ENCODE peak calls at places on chromosomes 2 and 18, in four cellular contexts. J is SIG-M5, V is AG04450, T is HEK293T. F is an unnamed sample.

GRCh38 chr2:96251721-96252292 is 14.0 kb downstream of the TMEM127 start:
- DNase-seq in V (peak; percentile 85), J (no peak), T (no peak), F (peak; percentile 28)

GRCh38 chr2:227805578-227805977 is 8.1 kb upstream of the CCL20 start:
- DNase-seq in V (no peak), T (no peak), J (peak; percentile 27), F (no peak)

GRCh38 chr2:183000846-183001245 is 37.4 kb downstream of the NCKAP1 start:
- DNase-seq in V (no peak), J (no peak), T (no peak), F (no peak)

GRCh38 chr2:1690056-1690775 is 54.1 kb downstream of the PXDN start:
- DNase-seq in J (no peak), V (no peak), T (no peak), F (no peak)

GRCh38 chr2:206853880-206854279 is 85.4 kb upstream of the CPO start:
- DNase-seq in T (no peak), V (no peak), J (no peak), F (no peak)

GRCh38 chr2:166376873-166377272 is 1.1 kb upstream of the SCN9A start:
- DNase-seq in T (no peak), J (no peak), V (no peak), F (no peak)

GRCh38 chr18:72155327-72155726 is 388.8 kb downstream of the CBLN2 start:
- DNase-seq in J (no peak), V (no peak), T (no peak), F (no peak)

GRCh38 chr18:65435529-65435928 is 315.3 kb upstream of the CDH7 start:
- DNase-seq in T (no peak), V (no peak), J (no peak), F (no peak)

GRCh38 chr2:7118606-7119503 is 201.6 kb downstream of the RNF144A start:
- DNase-seq in T (peak; percentile 36), V (no peak), J (no peak), F (peak; percentile 25)